ENCODE peak calls at places on chromosome 18, in seven cellular contexts. O is fibroblast of lung, X is HCT116, Q is breast epithelium, H is kidney, S is heart left ventricle, B is testis. C is an unnamed sample.

GRCh38 chr18:22109535-22109934 is 59.9 kb upstream of the GATA6 start:
- DNase-seq in O (no peak), X (no peak), Q (no peak), H (no peak), S (no peak), B (no peak), C (no peak)

GRCh38 chr18:23283933-23284430 is 148.7 kb downstream of the CABLES1 start:
- DNase-seq in O (peak), X (peak), Q (no peak), H (no peak), S (no peak), B (no peak), C (no peak)

GRCh38 chr18:40413160-40413559 is 1541.9 kb upstream of the PIK3C3 start:
- DNase-seq in O (no peak), X (no peak), Q (no peak), H (no peak), S (no peak), B (peak), C (peak)

GRCh38 chr18:13437801-13438506 is 219.4 kb downstream of the LDLRAD4 start:
- DNase-seq in O (no peak), X (no peak), Q (peak), H (no peak), S (no peak), B (no peak), C (no peak)

GRCh38 chr18:8828798-8829197 is 123.4 kb downstream of the MTCL1 start:
- DNase-seq in O (no peak), X (no peak), Q (no peak), H (no peak), S (no peak), B (no peak), C (no peak)

GRCh38 chr18:3103576-3103975 is 90.6 kb upstream of the LPIN2 start:
- DNase-seq in O (no peak), X (no peak), Q (no peak), H (no peak), S (no peak), B (no peak), C (no peak)

GRCh38 chr18:29749699-29750098 is 1292.8 kb downstream of the DSC3 start:
- DNase-seq in O (peak), X (no peak), Q (no peak), H (no peak), S (no peak), B (no peak), C (no peak)

GRCh38 chr18:67608909-67609308 is 92.4 kb upstream of the DSEL start:
- DNase-seq in O (peak), X (no peak), Q (no peak), H (no peak), S (no peak), B (no peak), C (no peak)

GRCh38 chr18:23369231-23369630 is 83.9 kb upstream of the RIOK3 start:
- DNase-seq in O (no peak), X (no peak), Q (no peak), H (no peak), S (no peak), B (no peak), C (no peak)

GRCh38 chr18:13369756-13370510 is 151.4 kb downstream of the LDLRAD4 start:
- DNase-seq in O (peak), X (no peak), Q (no peak), H (peak), S (no peak), B (no peak), C (peak)

GRCh38 chr18:78957140-78957539 is 22.5 kb upstream of the SALL3 start:
- DNase-seq in O (no peak), X (no peak), Q (no peak), H (no peak), S (no peak), B (peak), C (no peak)

GRCh38 chr18:67794512-67794911 is 278.0 kb upstream of the DSEL start:
- DNase-seq in O (peak), X (no peak), Q (no peak), H (no peak), S (no peak), B (no peak), C (no peak)

GRCh38 chr18:24456549-24456948 is 3.9 kb upstream of the HRH4 start:
- DNase-seq in O (no peak), X (no peak), Q (no peak), H (no peak), S (no peak), B (no peak), C (no peak)

DNA sequence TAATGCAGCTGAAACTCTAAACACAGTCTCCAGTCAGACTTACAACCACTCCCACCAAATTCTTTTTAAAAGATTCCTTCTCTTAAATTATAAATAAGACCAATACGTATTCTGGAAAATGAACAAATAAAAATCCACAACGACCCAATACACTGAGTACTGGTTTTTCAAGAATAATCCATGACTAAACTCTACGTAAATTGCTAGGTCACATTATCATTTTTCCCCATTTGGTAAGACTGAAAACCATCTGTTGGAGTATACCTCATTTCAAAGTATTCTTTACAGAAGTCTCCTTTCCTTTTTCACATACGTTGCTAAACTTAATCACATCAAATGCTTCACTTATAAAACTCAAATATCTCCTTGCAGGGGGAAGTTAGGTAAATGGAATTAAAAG is 6.0 kb downstream of the ZNF516 start:
- DNase-seq in O (peak), X (no peak), Q (no peak), H (no peak), S (no peak), B (no peak), C (no peak)
- H3K27ac ChIP-seq in O (no peak), X (no peak), Q (no peak), H (no peak), S (peak), B (peak), C (no peak)

GRCh38 chr18:26460449-26461091 is 87.8 kb downstream of the KCTD1 start:
- DNase-seq in O (peak), X (no peak), Q (no peak), H (no peak), S (no peak), B (no peak), C (no peak)
- TF ChIP-seq CTCF in O (no peak), X (no peak), Q (no peak), H (no peak), S (no peak), B (no peak), C (no peak)

DNA sequence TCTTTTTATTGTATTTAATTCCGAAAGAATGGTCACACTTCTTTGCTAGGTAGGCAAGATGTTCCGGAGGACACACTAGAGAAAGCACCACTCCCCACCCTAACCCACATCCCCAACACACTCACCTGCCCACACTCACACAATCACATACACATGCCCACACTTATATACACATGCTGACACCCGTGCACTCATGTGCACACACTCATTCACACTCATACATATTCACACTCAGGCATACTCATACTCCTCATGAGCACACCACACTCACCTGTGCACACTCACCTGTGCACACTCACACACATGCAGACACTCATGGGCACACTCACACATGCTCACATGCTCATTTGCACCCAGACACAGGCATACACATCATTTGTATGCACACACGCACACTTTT is 21.4 kb downstream of the DIPK1C start:
- DNase-seq in O (no peak), X (no peak), Q (no peak), H (no peak), S (no peak), B (no peak), C (no peak)
- H3K27ac ChIP-seq in O (no peak), X (no peak), Q (no peak), H (no peak), S (no peak), B (no peak), C (no peak)

GRCh38 chr18:56083889-56084288 is 495.9 kb upstream of the TCF4 start:
- DNase-seq in O (no peak), X (no peak), Q (no peak), H (no peak), S (no peak), B (no peak), C (no peak)

GRCh38 chr18:56085561-56085960 is 497.6 kb upstream of the TCF4 start:
- DNase-seq in O (peak), X (no peak), Q (no peak), H (no peak), S (no peak), B (no peak), C (no peak)

GRCh38 chr18:56086176-56086575 is 498.2 kb upstream of the TCF4 start:
- DNase-seq in O (peak), X (no peak), Q (no peak), H (no peak), S (no peak), B (no peak), C (no peak)

GRCh38 chr18:56086786-56087185 is 498.8 kb upstream of the TCF4 start:
- DNase-seq in O (no peak), X (no peak), Q (no peak), H (no peak), S (no peak), B (no peak), C (no peak)

GRCh38 chr18:56083097-56083865 is 495.3 kb upstream of the TCF4 start:
- DNase-seq in O (peak), X (no peak), Q (no peak), H (peak), S (peak), B (peak), C (peak)
- TF ChIP-seq CTCF in O (no peak), X (no peak), Q (no peak), H (no peak), S (no peak), B (no peak), C (no peak)

GRCh38 chr18:62396381-62396780 is 71.3 kb downstream of the TNFRSF11A start:
- DNase-seq in O (no peak), X (no peak), Q (no peak), H (no peak), S (no peak), B (no peak), C (no peak)
- H3K27ac ChIP-seq in O (no peak), X (no peak), Q (no peak), H (no peak), S (no peak), B (no peak), C (no peak)

DNA sequence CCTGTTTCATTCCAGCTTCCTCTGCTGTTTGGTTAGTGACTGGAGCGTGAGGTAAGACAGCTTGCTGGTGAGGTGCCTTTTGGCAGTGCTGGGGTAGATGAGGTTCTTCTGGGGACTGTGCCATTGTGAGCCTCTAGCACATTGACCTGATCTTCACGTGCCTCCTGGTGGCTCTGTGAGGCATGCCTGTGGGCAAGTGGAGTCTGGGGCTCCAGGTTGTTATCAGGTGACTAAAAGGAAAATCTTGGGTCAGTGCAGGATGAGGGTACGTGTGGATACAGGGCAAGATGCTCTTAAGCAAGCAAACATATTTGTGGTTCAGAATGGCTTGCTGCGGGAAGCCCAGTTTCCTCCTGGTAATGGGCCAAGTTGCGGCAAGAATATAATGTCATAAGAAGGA is 75.4 kb downstream of the FHOD3 start:
- DNase-seq in O (peak), X (no peak), Q (no peak), H (no peak), S (no peak), B (no peak), C (no peak)
- TF ChIP-seq CTCF in O (no peak), X (no peak), Q (no peak), H (no peak), S (peak), B (no peak), C (no peak)

GRCh38 chr18:57784034-57784815 is 18.9 kb downstream of the ATP8B1 start:
- DNase-seq in O (peak), X (no peak), Q (no peak), H (peak), S (no peak), B (no peak), C (no peak)
- H3K27ac ChIP-seq in O (peak), X (no peak), Q (no peak), H (peak), S (peak), B (no peak), C (no peak)

C was measured in colonic mucosa.